ENCODE peak calls at places on chromosomes 2 and 18, in seven cellular contexts. X, B, N, H, P, D and T are unnamed samples.

GRCh38 chr2:190996338-190996946 is 17.5 kb downstream of the STAT1 start:
- DNase-seq in B (peak; percentile 41), N (peak; percentile 44), D (no peak), H (no peak), P (peak; percentile 65), X (no peak), T (peak; percentile 33)

GRCh38 chr2:102761763-102762162 is at the start of gene TMEM182:
- DNase-seq in X (no peak), B (no peak), P (no peak), H (no peak), D (no peak), N (no peak), T (no peak)

GRCh38 chr2:165898381-165898780 is 55.2 kb downstream of the TTC21B start:
- DNase-seq in X (no peak), N (no peak), D (no peak), B (no peak), H (no peak), P (peak; percentile 89), T (peak; percentile 61)

GRCh38 chr2:208256192-208256782 is 1.4 kb upstream of the IDH1 start:
- DNase-seq in X (no peak), H (no peak), N (no peak), D (no peak), P (peak; percentile 30), B (no peak), T (no peak)

GRCh38 chr2:27356056-27356381 is 545 bp downstream of the GTF3C2 start:
- DNase-seq in B (no peak), X (peak; percentile 16), D (peak; percentile 64), H (no peak), N (peak; percentile 60), P (peak; percentile 74), T (peak; percentile 57)

GRCh38 chr2:183455056-183455455 is 330.8 kb downstream of the NUP35 start:
- DNase-seq in X (peak; percentile 63), D (no peak), B (no peak), N (peak; percentile 13), P (peak; percentile 48), H (no peak), T (no peak)

GRCh38 chr2:173354073-173354600 is 535 bp upstream of the CDCA7 start:
- DNase-seq in X (no peak), B (peak; percentile 65), P (peak; percentile 74), N (no peak), D (no peak), H (no peak), T (no peak)

GRCh38 chr2:233213975-233214374 is 37.5 kb upstream of the ATG16L1 start:
- DNase-seq in N (no peak), X (no peak), P (no peak), D (no peak), B (no peak), H (no peak), T (no peak)

GRCh38 chr18:46343940-46344372 is 239.8 kb downstream of the HAUS1 start:
- DNase-seq in B (peak; percentile 48), H (no peak), N (peak; percentile 38), D (no peak), P (no peak), X (no peak), T (no peak)

GRCh38 chr2:190121971-190122370 is 59.4 kb upstream of the MSTN start:
- DNase-seq in H (no peak), N (peak; percentile 15), X (peak; percentile 86), B (no peak), P (peak; percentile 46), D (no peak), T (peak; percentile 11)

GRCh38 chr2:51888120-51888519 is 856.2 kb upstream of the NRXN1 start:
- DNase-seq in B (no peak), H (no peak), P (no peak), X (no peak), D (no peak), N (no peak), T (no peak)

GRCh38 chr2:200156140-200156858 is 150.2 kb upstream of the SPATS2L start:
- DNase-seq in X (no peak), D (peak; percentile 62), H (peak; percentile 38), P (peak; percentile 87), B (no peak), N (peak; percentile 75), T (peak; percentile 72)

GRCh38 chr2:95298471-95299111 is 1.4 kb downstream of the KCNIP3 start:
- DNase-seq in D (no peak), B (no peak), X (no peak), N (no peak), H (no peak), P (peak; percentile 49), T (no peak)

GRCh38 chr18:48706630-48707206 is 167.9 kb downstream of the CTIF start:
- DNase-seq in H (no peak), N (peak; percentile 17), P (no peak), D (no peak), X (no peak), B (no peak), T (no peak)

GRCh38 chr2:44964704-44965343 is 23.3 kb downstream of the SIX3 start:
- DNase-seq in D (no peak), N (no peak), H (no peak), B (no peak), P (peak; percentile 49), X (peak; percentile 32), T (no peak)

GRCh38 chr2:174901075-174901474 is 104.1 kb downstream of the CHN1 start:
- DNase-seq in P (peak; percentile 40), B (no peak), N (no peak), D (peak; percentile 60), X (peak; percentile 23), H (no peak), T (peak; percentile 38)

GRCh38 chr2:171547720-171548119 is 25.4 kb downstream of the CYBRD1 start:
- DNase-seq in B (no peak), X (no peak), P (peak; percentile 23), H (no peak), D (no peak), N (no peak), T (no peak)

GRCh38 chr18:72460210-72460680 is 83.9 kb downstream of the CBLN2 start:
- DNase-seq in D (no peak), P (no peak), N (peak; percentile 88), H (no peak), B (no peak), X (no peak), T (no peak)

GRCh38 chr2:54060000-54060399 is 55.4 kb upstream of the ACYP2 start:
- DNase-seq in D (no peak), X (no peak), B (no peak), N (no peak), P (peak; percentile 50), H (no peak), T (peak; percentile 32)

GRCh38 chr2:43513216-43513615 is 82.6 kb downstream of the THADA start:
- DNase-seq in B (no peak), N (no peak), H (no peak), X (no peak), D (no peak), P (no peak), T (peak; percentile 29)

GRCh38 chr2:160534249-160534648 is 40.6 kb upstream of the RBMS1 start:
- DNase-seq in X (no peak), B (no peak), P (no peak), N (no peak), D (no peak), H (no peak), T (no peak)

GRCh38 chr18:2303517-2304238 is 267.6 kb downstream of the METTL4 start:
- DNase-seq in D (no peak), B (no peak), N (peak; percentile 54), X (no peak), H (no peak), P (peak; percentile 75), T (peak; percentile 82)

GRCh38 chr2:32424739-32425138 is 67.9 kb downstream of the BIRC6 start:
- DNase-seq in X (no peak), P (no peak), H (no peak), N (no peak), D (no peak), B (no peak), T (no peak)

GRCh38 chr2:69059731-69060290 is 46.8 kb downstream of the ANTXR1 start:
- DNase-seq in B (no peak), N (no peak), P (no peak), X (no peak), H (no peak), D (no peak), T (no peak)

GRCh38 chr18:10113156-10114022 is 199.6 kb downstream of the VAPA start:
- DNase-seq in H (no peak), D (no peak), P (no peak), B (no peak), X (no peak), N (no peak), T (no peak)

GRCh38 chr2:138122891-138123290 is 158.6 kb downstream of the HNMT start:
- DNase-seq in D (no peak), H (no peak), N (peak; percentile 59), P (peak; percentile 40), X (no peak), B (no peak), T (no peak)

GRCh38 chr18:46148810-46149209 is 44.6 kb downstream of the HAUS1 start:
- DNase-seq in B (peak; percentile 46), P (peak; percentile 82), H (no peak), X (peak; percentile 37), D (peak; percentile 61), N (peak; percentile 74), T (peak; percentile 58)

GRCh38 chr18:49250819-49251388 is 209.5 kb downstream of the DYM start:
- DNase-seq in B (no peak), X (peak; percentile 65), P (peak; percentile 59), N (peak; percentile 47), D (no peak), H (no peak), T (peak; percentile 23)

GRCh38 chr2:1081411-1082225 is 131.0 kb downstream of the SNTG2 start:
- DNase-seq in D (no peak), B (no peak), N (no peak), H (no peak), P (no peak), X (no peak), T (no peak)

GRCh38 chr2:150125708-150126107 is 361.8 kb downstream of the RND3 start:
- DNase-seq in P (peak; percentile 90), D (no peak), B (no peak), H (no peak), X (no peak), N (no peak), T (peak; percentile 76)

GRCh38 chr2:236195726-236196125 is 27.5 kb upstream of the GBX2 start:
- DNase-seq in B (no peak), P (no peak), D (no peak), X (no peak), N (no peak), H (no peak), T (no peak)

GRCh38 chr18:1965016-1965415 is 606.3 kb downstream of the METTL4 start:
- DNase-seq in X (no peak), B (no peak), P (no peak), H (no peak), N (no peak), D (no peak), T (no peak)

GRCh38 chr2:218832520-218832919 is 917 bp upstream of the PRKAG3 start:
- DNase-seq in H (no peak), D (peak; percentile 79), N (peak; percentile 88), X (no peak), B (no peak), P (peak; percentile 57), T (peak; percentile 13)

GRCh38 chr18:3002766-3003165 is 10.2 kb downstream of the LPIN2 start:
- DNase-seq in D (no peak), H (no peak), P (no peak), N (no peak), X (no peak), B (no peak), T (no peak)

GRCh38 chr2:47276061-47276460 is 121.0 kb upstream of the STPG4 start:
- DNase-seq in P (no peak), H (no peak), B (no peak), X (no peak), N (no peak), D (no peak), T (no peak)